ENCODE peak calls at places on chromosome 19, in seven cellular contexts. T is B cell, J is tibial artery, E is pancreas, Z is esophagus squamous epithelium, L is endothelial cell, G is left ventricle myocardium inferior. F is an unnamed sample.

GRCh38 chr19:4555657-4556561 is 3.6 kb downstream of the SEMA6B start:
- DNase-seq in G (no peak), T (no peak), E (no peak), L (no peak), J (no peak), Z (no peak), F (no peak)

GRCh38 chr19:38663957-38664502 is 16.6 kb downstream of the ACTN4 start:
- DNase-seq in T (no peak), L (no peak), E (no peak), J (peak; percentile 69), Z (no peak), G (peak; percentile 70), F (peak; percentile 19)

GRCh38 chr19:18290250-18291018 is 9.0 kb upstream of the JUND start:
- DNase-seq in Z (no peak), L (no peak), G (peak; percentile 32), T (peak; percentile 88), J (no peak), E (no peak), F (peak; percentile 100)

GRCh38 chr19:35248310-35249145 is at the start of gene LSR:
- DNase-seq in Z (no peak), G (no peak), L (peak; percentile 51), J (no peak), T (peak; percentile 93), E (peak; percentile 93), F (peak; percentile 88)

GRCh38 chr19:14056741-14057356 is 5.0 kb downstream of the PALM3 start:
- DNase-seq in J (no peak), G (no peak), T (no peak), E (no peak), Z (no peak), L (no peak), F (no peak)

GRCh38 chr19:6239401-6239844 is 40.4 kb downstream of the MLLT1 start:
- DNase-seq in T (no peak), L (no peak), G (peak; percentile 16), E (peak; percentile 55), J (no peak), Z (no peak), F (peak; percentile 35)

GRCh38 chr19:11033251-11033650 is 56.0 kb upstream of the LDLR start:
- DNase-seq in G (no peak), E (no peak), Z (no peak), T (no peak), L (no peak), J (no peak), F (no peak)

GRCh38 chr19:49746206-49746958 is 16.7 kb downstream of the TSKS start:
- DNase-seq in L (no peak), J (no peak), T (peak; percentile 67), G (peak; percentile 38), E (no peak), Z (no peak), F (peak; percentile 80)

GRCh38 chr19:53881482-53882390 is at the start of gene PRKCG:
- DNase-seq in G (peak; percentile 29), E (peak; percentile 45), L (peak; percentile 59), T (peak; percentile 81), J (no peak), Z (no peak), F (peak; percentile 70)

GRCh38 chr19:55345818-55346724 is 6.4 kb downstream of the KMT5C start:
- DNase-seq in E (peak; percentile 36), T (no peak), Z (no peak), G (peak; percentile 45), L (no peak), J (no peak), F (no peak)

GRCh38 chr19:29806098-29806866 is 5.5 kb upstream of the CCNE1 start:
- DNase-seq in E (peak; percentile 22), J (no peak), G (peak; percentile 67), Z (no peak), L (no peak), T (no peak), F (peak; percentile 11)

GRCh38 chr19:51354742-51355148 is 11.4 kb downstream of the ETFB start:
- DNase-seq in E (no peak), T (no peak), G (no peak), J (no peak), Z (no peak), L (peak; percentile 46), F (peak; percentile 69)

GRCh38 chr19:18278521-18279265 is 2.7 kb downstream of the JUND start:
- DNase-seq in J (no peak), G (no peak), E (peak; percentile 51), L (no peak), Z (no peak), T (no peak), F (peak; percentile 77)

GRCh38 chr19:5035817-5036732 is 67.2 kb downstream of the KDM4B start:
- DNase-seq in T (no peak), J (no peak), G (no peak), L (no peak), Z (no peak), E (no peak), F (no peak)

GRCh38 chr19:45800009-45800553 is 7.4 kb upstream of the DMWD start:
- DNase-seq in E (no peak), J (no peak), Z (no peak), L (no peak), T (no peak), G (no peak), F (no peak)

GRCh38 chr19:33456076-33456844 is 65.3 kb downstream of the PEPD start:
- DNase-seq in Z (no peak), G (no peak), J (no peak), L (no peak), T (no peak), E (no peak), F (no peak)

GRCh38 chr19:32406161-32407003 is 812 bp downstream of the DPY19L3 start:
- DNase-seq in T (no peak), L (no peak), J (no peak), E (no peak), G (no peak), Z (no peak), F (no peak)

GRCh38 chr19:21698215-21698614 is 69.2 kb downstream of the ZNF100 start:
- DNase-seq in L (no peak), E (no peak), G (no peak), J (no peak), Z (no peak), T (no peak), F (no peak)

GRCh38 chr19:48689438-48689837 is 6.3 kb upstream of the FUT2 start:
- DNase-seq in E (peak; percentile 69), Z (no peak), L (no peak), J (no peak), G (no peak), T (no peak), F (no peak)

GRCh38 chr19:18112989-18113478 is 15.5 kb downstream of the MAST3 start:
- DNase-seq in J (peak; percentile 78), Z (no peak), L (peak; percentile 96), G (peak; percentile 87), T (peak; percentile 76), E (peak; percentile 87), F (peak; percentile 84)

GRCh38 chr19:12782424-12783225 is 7.3 kb upstream of the HOOK2 start:
- DNase-seq in T (peak; percentile 95), J (peak; percentile 84), Z (peak; percentile 67), L (peak; percentile 84), G (peak; percentile 92), E (peak; percentile 76), F (peak; percentile 93)

GRCh38 chr19:4284176-4284958 is 5.3 kb downstream of the SHD start:
- DNase-seq in Z (no peak), L (no peak), E (peak; percentile 23), G (no peak), J (no peak), T (peak; percentile 35), F (no peak)

DNA sequence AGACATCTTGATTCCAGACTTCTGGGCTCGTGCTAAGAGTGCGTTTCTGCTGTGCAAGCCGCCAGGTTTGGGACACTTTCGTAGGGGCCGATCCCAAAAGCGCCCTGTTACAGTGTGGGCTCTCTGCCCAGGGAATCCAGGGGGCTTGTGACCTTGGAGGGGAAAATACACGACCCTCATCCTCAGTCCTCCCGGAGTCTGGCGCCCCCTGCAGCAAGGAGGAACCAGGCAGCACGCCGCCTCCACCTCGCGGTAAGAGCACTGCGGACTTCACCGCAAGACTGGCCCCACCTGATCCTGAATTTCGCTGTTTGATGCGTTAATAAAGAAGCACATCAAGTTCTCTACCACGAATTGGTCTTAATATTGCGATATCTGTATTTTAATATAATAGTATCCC is 5.2 kb downstream of the POLRMT start:
- DNase-seq in G (no peak), J (no peak), T (no peak), Z (no peak), L (no peak), E (no peak), F (peak; percentile 35)
- TF ChIP-seq CTCF in G (peak; percentile 33), J (no peak), T (no peak), Z (no peak), L (peak; percentile 35), E (no peak), F (peak; percentile 51)

DNA sequence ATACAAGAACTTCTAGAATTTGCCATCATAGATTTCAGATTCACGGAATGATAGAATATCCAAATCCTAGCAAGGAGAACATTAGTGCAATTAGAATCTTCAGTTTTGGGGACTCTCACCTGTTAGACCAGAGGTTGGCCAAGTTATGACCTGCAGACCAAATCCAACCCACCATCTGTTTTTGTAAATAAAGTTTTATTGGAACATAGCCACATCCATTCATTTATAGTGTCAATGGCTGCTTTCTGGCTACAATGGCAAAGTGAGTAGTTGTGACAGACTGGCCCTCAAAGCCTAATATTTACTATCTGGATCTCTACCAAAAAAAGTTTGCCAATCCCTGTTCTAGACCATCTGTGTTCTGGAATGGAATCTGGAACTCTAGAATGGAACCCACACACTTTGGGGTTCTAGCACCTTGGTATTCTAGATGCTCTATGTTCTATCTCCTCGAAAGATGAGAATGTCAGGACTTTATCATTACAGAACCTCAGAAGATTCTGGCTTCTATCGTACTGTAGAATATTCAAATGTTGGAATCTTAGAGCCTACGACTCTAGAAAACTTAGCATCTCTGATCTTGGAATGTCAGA is 2.5 kb downstream of the KPTN start:
- DNase-seq in L (no peak), G (no peak), Z (no peak), E (no peak), J (no peak), T (no peak), F (no peak)
- TF ChIP-seq CTCF in L (no peak), G (no peak), Z (no peak), E (no peak), J (no peak), T (no peak), F (no peak)

GRCh38 chr19:41744850-41745249 is 10.5 kb upstream of the CEACAM6 start:
- DNase-seq in J (no peak), T (no peak), Z (no peak), L (no peak), G (no peak), E (no peak), F (peak; percentile 14)

GRCh38 chr19:41748012-41748411 is 7.3 kb upstream of the CEACAM6 start:
- DNase-seq in J (no peak), E (no peak), L (no peak), Z (no peak), T (no peak), G (no peak), F (no peak)

GRCh38 chr19:41741244-41741554 is 14.1 kb upstream of the CEACAM6 start:
- DNase-seq in T (no peak), G (no peak), Z (no peak), L (no peak), E (no peak), J (no peak), F (no peak)

GRCh38 chr19:41745761-41746160 is 9.6 kb upstream of the CEACAM6 start:
- DNase-seq in Z (no peak), J (no peak), T (no peak), E (no peak), L (no peak), G (no peak), F (no peak)

GRCh38 chr19:41746593-41747227 is 8.6 kb upstream of the CEACAM6 start:
- DNase-seq in G (no peak), J (no peak), T (no peak), Z (no peak), E (peak; percentile 66), L (peak; percentile 57), F (peak; percentile 74)
- TF ChIP-seq CTCF in G (peak; percentile 54), J (no peak), T (peak; percentile 46), Z (peak; percentile 64), E (peak; percentile 46), L (peak; percentile 16), F (peak; percentile 74)

GRCh38 chr19:9834726-9835506 is at the start of gene PIN1:
- DNase-seq in T (peak; percentile 98), E (peak; percentile 99), L (peak; percentile 99), Z (peak; percentile 93), J (peak; percentile 99), G (peak; percentile 99), F (peak; percentile 100)
- TF ChIP-seq CTCF in T (peak; percentile 57), E (peak; percentile 56), L (peak; percentile 41), Z (peak; percentile 80), J (peak; percentile 43), G (peak; percentile 79), F (no peak)

F was measured in activated CD8-positive, alpha-beta T cell treated with anti-CD3 and anti-CD28 coated beads for 36 hours.